ENCODE peak calls at places on chromosomes 5 and 9, in five cellular contexts. A is H1, W is HepG2, S is K562, L is GM12878. T is an unnamed sample.

GRCh38 chr9:112038017-112038408 is 137.1 kb downstream of the SUSD1 start:
- DNase-seq in A (no peak), W (no peak), S (no peak), L (no peak), T (no peak)

GRCh38 chr5:158119852-158120708 is 261.1 kb upstream of the CLINT1 start:
- DNase-seq in A (no peak), W (no peak), S (no peak), L (no peak), T (no peak)

GRCh38 chr5:136308396-136308795 is 56.9 kb downstream of the TRPC7 start:
- DNase-seq in A (no peak), W (no peak), S (no peak), L (no peak), T (no peak)

GRCh38 chr5:178387856-178388190 is 155.2 kb upstream of the PHYKPL start:
- DNase-seq in A (no peak), W (no peak), S (no peak), L (no peak), T (no peak)

GRCh38 chr5:72702881-72703434 is 113.5 kb upstream of the TNPO1 start:
- DNase-seq in A (no peak), W (peak), S (no peak), L (no peak), T (no peak)

GRCh38 chr5:343461-344401 is 22.2 kb downstream of the AHRR start:
- DNase-seq in A (peak), W (peak), S (peak), L (no peak), T (peak)

GRCh38 chr5:65820373-65820772 is 98.4 kb downstream of the NLN start:
- DNase-seq in A (no peak), W (no peak), S (no peak), L (no peak), T (no peak)

GRCh38 chr5:179766726-179767455 is 26.9 kb upstream of the LTC4S start:
- DNase-seq in A (no peak), W (no peak), S (no peak), L (no peak), T (no peak)

GRCh38 chr5:4987431-4987830 is 152.7 kb upstream of the ADAMTS16 start:
- DNase-seq in A (no peak), W (no peak), S (no peak), L (no peak), T (no peak)

GRCh38 chr9:84349706-84350105 is 9.1 kb upstream of the SLC28A3 start:
- DNase-seq in A (no peak), W (no peak), S (no peak), L (no peak), T (no peak)

GRCh38 chr5:44336708-44337107 is 52.5 kb downstream of the FGF10 start:
- DNase-seq in A (no peak), W (no peak), S (no peak), L (no peak), T (no peak)

GRCh38 chr5:10759111-10759510 is 1.9 kb downstream of the DAP start:
- DNase-seq in A (no peak), W (no peak), S (no peak), L (no peak), T (no peak)

GRCh38 chr5:39760385-39761198 is 335.8 kb upstream of the DAB2 start:
- DNase-seq in A (no peak), W (no peak), S (no peak), L (no peak), T (no peak)

GRCh38 chr9:114856942-114857315 is 51.1 kb upstream of the TNFSF15 start:
- DNase-seq in A (no peak), W (no peak), S (no peak), L (no peak), T (no peak)

GRCh38 chr9:110744753-110745522 is 76.3 kb downstream of the MUSK start:
- DNase-seq in A (no peak), W (no peak), S (no peak), L (no peak), T (peak)

GRCh38 chr5:174520420-174521396 is 203.7 kb upstream of the MSX2 start:
- DNase-seq in A (peak), W (peak), S (no peak), L (no peak), T (peak)

GRCh38 chr5:155008669-155009068 is 4.9 kb upstream of the KIF4B start:
- DNase-seq in A (no peak), W (peak), S (no peak), L (no peak), T (peak)

GRCh38 chr9:96122255-96122654 is 179.7 kb downstream of the HSD17B3 start:
- DNase-seq in A (no peak), W (no peak), S (no peak), L (no peak), T (no peak)

GRCh38 chr9:96116275-96117051 is 185.5 kb downstream of the HSD17B3 start:
- DNase-seq in A (no peak), W (peak), S (no peak), L (no peak), T (no peak)

GRCh38 chr9:96113045-96113444 is 188.9 kb downstream of the HSD17B3 start:
- DNase-seq in A (no peak), W (no peak), S (no peak), L (no peak), T (no peak)

GRCh38 chr9:96121162-96121561 is 180.8 kb downstream of the HSD17B3 start:
- DNase-seq in A (no peak), W (no peak), S (no peak), L (no peak), T (no peak)

DNA sequence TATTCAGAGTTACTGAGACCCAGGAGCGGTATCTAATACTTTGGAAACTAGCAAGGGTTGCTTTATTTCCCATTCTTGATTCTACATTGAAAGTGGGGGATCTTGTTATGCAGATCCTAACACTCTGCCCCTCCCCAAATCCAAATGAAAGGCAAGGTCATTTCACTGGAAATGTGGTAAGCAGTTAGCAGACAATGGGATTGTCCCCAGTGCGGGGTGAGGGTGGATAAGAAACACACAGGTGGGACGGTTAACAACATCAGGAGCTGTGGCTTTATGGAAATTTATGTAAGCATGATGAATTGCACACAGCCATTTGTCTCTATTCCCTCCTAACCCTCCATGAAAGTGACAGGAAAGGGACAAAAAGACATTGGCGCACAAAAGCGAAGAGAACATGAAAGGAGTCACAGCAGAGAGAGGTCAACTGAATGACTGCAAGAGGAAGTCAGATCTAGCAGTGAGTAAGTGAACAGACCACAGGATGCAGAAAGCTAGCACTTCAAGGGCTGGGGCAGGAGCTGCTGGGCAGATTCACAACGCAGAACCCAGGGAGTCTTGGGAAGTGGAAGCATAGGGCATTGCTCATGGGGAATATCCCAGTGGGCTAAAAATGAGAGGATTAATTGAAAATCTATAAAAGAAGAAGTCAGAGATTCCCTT is 184.4 kb downstream of the HSD17B3 start:
- DNase-seq in A (no peak), W (no peak), S (no peak), L (no peak), T (no peak)
- TF ChIP-seq ATF3 in A (no peak), W (no peak), S (no peak), L (no peak), T (no peak)

DNA sequence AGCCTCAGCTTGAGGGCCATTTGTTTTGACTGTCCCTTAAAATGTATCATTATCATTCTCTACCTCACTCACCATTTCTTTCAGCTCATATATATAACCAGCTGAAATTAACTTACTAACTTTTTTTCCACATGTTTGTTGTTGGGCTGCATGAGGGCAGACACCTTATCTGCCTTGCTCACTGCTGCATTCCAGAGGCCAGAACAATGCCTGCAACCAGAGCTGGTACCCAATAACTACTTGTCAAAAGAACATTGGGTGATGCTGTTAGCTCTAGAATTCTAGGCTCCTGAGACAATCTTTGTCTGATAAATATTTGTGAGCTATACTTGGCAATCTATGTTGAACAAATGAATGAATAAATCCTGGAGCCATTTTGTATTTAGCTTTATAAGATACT is 68.3 kb downstream of the HTR4 start:
- DNase-seq in A (no peak), W (no peak), S (peak), L (no peak), T (no peak)
- TF ChIP-seq ZNF274 in A (no peak), W (no peak), S (no peak), L (no peak), T (no peak)

GRCh38 chr9:126629007-126629674 is 15.4 kb downstream of the LMX1B start:
- DNase-seq in A (no peak), W (no peak), S (no peak), L (no peak), T (no peak)
- TF ChIP-seq ATF3 in A (no peak), W (no peak), S (no peak), L (no peak), T (no peak)

GRCh38 chr5:40981420-40981819 is 72.1 kb downstream of the C7 start:
- DNase-seq in A (no peak), W (no peak), S (no peak), L (no peak), T (no peak)

GRCh38 chr5:40973364-40974004 is 64.2 kb downstream of the C7 start:
- DNase-seq in A (no peak), W (no peak), S (no peak), L (no peak), T (no peak)

GRCh38 chr5:40972434-40972833 is 63.1 kb downstream of the C7 start:
- DNase-seq in A (no peak), W (no peak), S (no peak), L (no peak), T (no peak)

DNA sequence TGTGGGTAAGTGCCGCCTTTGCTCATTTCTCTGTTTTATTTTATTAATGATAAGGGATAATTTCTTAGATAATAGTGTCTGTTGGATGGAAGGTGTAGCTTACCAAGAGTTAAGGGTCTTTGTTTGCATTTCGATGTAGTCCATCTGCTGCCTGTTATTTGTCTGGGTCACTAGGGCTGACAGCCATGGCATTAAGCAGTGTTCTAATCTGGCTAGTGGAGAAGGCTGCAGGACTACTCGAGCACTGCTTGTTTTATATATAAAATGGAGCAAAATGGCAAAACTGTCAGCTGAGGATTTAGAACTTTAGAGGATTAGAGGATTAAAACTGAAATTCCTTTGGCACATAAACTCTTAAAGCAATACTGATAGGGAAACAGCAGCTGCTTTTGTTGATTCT is 67.5 kb downstream of the C7 start:
- DNase-seq in A (no peak), W (no peak), S (no peak), L (no peak), T (no peak)
- TF ChIP-seq ZNF274 in A (no peak), W (no peak), S (no peak), L (no peak), T (no peak)

DNA sequence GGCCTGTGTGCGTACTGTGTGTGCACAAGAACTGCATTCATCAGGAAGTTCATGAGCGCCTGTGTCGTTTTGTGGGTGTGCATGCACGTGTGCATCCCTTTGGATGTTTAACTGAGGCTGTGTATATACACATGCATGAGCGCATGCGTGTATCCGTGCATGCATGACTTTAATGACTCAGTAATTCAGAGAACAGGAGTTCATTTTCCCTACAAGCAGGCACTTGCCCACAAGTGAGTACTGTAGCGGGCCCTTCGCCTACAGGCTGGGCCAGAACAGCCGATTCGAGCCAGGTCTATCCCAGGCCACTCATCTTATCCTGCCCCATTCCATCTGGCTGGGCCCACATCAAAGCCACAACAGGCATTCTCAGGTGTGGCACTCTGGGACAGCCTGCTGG is 29.8 kb downstream of the CORO2A start:
- DNase-seq in A (no peak), W (no peak), S (no peak), L (no peak), T (no peak)
- TF ChIP-seq ATF3 in A (no peak), W (no peak), S (no peak), L (no peak), T (no peak)

GRCh38 chr5:137933491-137933911 is 44.2 kb downstream of the PKD2L2 start:
- DNase-seq in A (no peak), W (no peak), S (no peak), L (no peak), T (no peak)
- TF ChIP-seq ZNF274 in A (no peak), W (no peak), S (no peak), L (no peak), T (no peak)

T was measured in HCT116.